ENCODE peak calls at places on chromosomes 1 and 21, in five cellular contexts. L is OCI-LY7, W is breast epithelium, O is left ventricle myocardium inferior, A is uterus. R is an unnamed sample. For H3K4me1, the result is how much of the 10 kb centered on the place peaks cover.

GRCh38 chr1:230863449-230863848 is 4.9 kb downstream of the C1orf198 start:
- DNase-seq in W (peak), L (peak), O (peak), A (no peak), R (no peak)

GRCh38 chr1:2112280-2112701 is 62.1 kb downstream of the PRKCZ start:
- DNase-seq in L (peak), A (no peak), O (no peak), W (no peak), R (peak)

GRCh38 chr1:94329986-94330385 is 88.2 kb upstream of the ABCD3 start:
- DNase-seq in L (no peak), W (no peak), O (no peak), A (no peak), R (no peak)

GRCh38 chr1:41724248-41724647 is 194.5 kb downstream of the HIVEP3 start:
- DNase-seq in O (no peak), W (no peak), L (no peak), A (no peak), R (no peak)

GRCh38 chr21:43903451-43904091 is 38.5 kb downstream of the AGPAT3 start:
- DNase-seq in A (no peak), W (peak), O (peak), L (no peak), R (peak)

GRCh38 chr1:218488986-218489385 is 143.8 kb downstream of the TGFB2 start:
- DNase-seq in O (no peak), L (no peak), W (no peak), A (no peak), R (no peak)

GRCh38 chr1:241844593-241844992 is 3.4 kb upstream of the EXO1 start:
- DNase-seq in W (no peak), L (no peak), A (no peak), O (no peak), R (no peak)

GRCh38 chr1:176829261-176829976 is 335.1 kb downstream of the ASTN1 start:
- DNase-seq in O (no peak), W (no peak), A (no peak), L (no peak), R (no peak)

GRCh38 chr1:229619002-229619401 is 6.9 kb downstream of the TAF5L start:
- DNase-seq in O (no peak), A (no peak), L (no peak), W (no peak), R (no peak)

GRCh38 chr1:26044414-26044813 is 1.5 kb downstream of the SLC30A2 start:
- DNase-seq in L (no peak), A (no peak), W (no peak), O (no peak), R (no peak)

GRCh38 chr1:26044971-26045711 is 777 bp downstream of the SLC30A2 start:
- DNase-seq in O (peak), W (no peak), L (no peak), A (no peak), R (no peak)

GRCh38 chr1:26046313-26047031 is 554 bp upstream of the SLC30A2 start:
- DNase-seq in A (no peak), L (no peak), O (no peak), W (no peak), R (no peak)

GRCh38 chr1:26047278-26047874 is 1.5 kb upstream of the SLC30A2 start:
- DNase-seq in O (no peak), W (no peak), A (no peak), L (no peak), R (no peak)

DNA sequence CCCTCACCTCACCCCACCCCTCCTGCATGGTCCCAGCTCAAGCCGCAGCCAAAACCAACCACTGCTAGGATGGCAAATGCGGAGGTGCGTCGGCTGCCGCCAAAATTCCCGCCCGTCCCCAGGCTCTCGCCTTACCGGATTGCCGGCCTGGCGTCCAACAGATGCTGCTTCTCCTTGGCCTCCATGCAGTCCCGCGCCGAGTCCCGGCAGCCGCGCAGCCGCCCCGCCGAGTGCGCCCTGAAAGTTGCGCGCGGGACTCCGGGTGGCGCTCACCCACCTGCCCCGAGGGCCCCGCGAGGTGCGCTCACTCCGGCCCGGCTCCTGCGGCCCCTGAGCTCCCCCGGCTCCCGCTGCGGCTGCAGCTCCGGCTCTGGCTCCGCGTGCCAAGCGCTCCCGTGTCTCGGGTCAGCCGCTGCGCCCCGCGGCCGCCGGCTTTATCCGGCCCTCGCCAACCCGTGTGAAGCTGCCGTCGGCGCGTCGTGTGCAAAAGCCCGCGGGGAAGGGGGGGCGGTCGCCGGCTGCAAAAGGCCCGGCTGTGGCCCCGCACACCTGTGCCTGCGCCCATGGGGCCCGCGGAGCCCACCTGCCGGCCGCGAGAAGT is at the start of gene SLC30A2:
- DNase-seq in A (no peak), W (no peak), O (no peak), L (no peak), R (no peak)
- H3K4me3 ChIP-seq in A (no peak), W (peak), O (peak), L (no peak), R (peak)

DNA sequence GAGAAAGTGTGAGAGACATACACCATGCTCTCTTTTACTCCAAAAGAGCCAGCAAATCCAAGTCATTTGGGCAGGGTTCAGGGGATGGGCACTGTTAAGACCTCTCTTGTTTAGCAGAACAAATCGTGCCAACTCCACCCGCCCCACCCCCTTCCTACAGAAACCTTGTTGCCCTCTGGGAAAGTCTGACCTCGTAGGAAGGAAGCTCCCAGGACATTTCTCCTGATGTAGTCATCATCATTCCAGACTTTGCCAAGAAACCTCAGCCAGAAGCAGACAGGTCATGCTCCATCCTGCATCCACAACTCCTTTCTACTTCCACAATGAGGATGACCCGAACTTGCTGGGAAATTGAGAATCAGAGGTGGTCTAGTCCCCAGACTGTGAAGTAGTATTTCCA is 57.7 kb downstream of the UBE2T start:
- DNase-seq in L (no peak), W (no peak), A (no peak), O (no peak), R (no peak)
- H3K4me1 ChIP-seq in L (under half), W (under half), A (under half), O (under half), R (under half)

GRCh38 chr21:46021978-46022544 is 40.5 kb downstream of the COL6A1 start:
- DNase-seq in O (peak), A (peak), W (no peak), L (no peak), R (peak)

GRCh38 chr21:46027855-46028493 is 46.4 kb downstream of the COL6A1 start:
- DNase-seq in O (no peak), L (no peak), A (peak), W (no peak), R (peak)

GRCh38 chr21:46022551-46023107 is 41.1 kb downstream of the COL6A1 start:
- DNase-seq in W (no peak), L (no peak), O (no peak), A (peak), R (peak)

GRCh38 chr21:46023126-46023985 is 41.8 kb downstream of the COL6A1 start:
- DNase-seq in O (no peak), A (peak), W (no peak), L (no peak), R (no peak)

DNA sequence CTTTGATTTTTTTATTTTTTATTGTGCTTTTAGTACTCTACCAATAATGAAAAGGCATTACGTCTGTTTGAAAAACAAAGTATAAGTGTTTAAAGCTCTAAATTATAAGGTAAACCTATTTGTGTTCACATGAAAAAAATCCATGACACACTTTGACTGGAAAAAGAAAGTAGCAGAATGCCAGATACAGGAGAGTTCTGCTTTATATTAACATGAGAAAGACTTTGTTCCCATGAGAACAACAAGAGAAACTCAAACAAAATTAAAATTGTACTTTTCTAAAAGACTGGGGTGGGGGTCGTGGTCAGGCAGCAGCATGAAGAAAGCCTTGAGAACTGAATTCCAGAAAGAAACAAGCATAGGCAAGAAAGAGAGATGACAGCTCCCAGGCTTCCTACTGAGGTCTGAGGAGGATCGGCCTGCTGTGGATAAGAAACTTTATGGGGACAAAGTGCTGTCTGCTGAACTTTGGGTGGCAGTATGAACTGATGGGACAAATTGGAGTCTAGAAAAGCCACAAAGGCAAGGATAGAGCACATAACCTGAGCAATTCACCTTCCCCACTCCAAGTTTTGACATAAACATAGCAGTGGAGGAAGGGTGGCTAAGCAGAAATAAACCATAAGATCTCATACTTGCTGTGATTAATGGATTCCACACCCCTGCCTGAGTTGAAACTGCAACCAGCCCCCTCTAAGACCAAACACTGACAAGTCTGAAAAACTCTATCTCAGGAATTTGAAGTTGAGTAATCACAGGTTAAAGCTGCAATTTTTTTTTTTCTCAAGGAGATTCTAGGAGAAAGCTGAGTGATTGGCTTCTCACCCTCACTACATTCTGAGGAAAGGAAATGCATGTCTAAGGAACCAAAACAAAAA is 43.7 kb downstream of the COL6A1 start:
- DNase-seq in L (no peak), O (no peak), A (no peak), W (no peak), R (no peak)
- H3K27ac ChIP-seq in L (no peak), O (peak), A (peak), W (peak), R (no peak)

GRCh38 chr1:24263211-24263610 is 55.9 kb upstream of the GRHL3 start:
- DNase-seq in A (no peak), L (no peak), W (no peak), O (no peak), R (no peak)

GRCh38 chr1:24263746-24264145 is 55.4 kb upstream of the GRHL3 start:
- DNase-seq in W (no peak), L (no peak), A (no peak), O (no peak), R (no peak)

GRCh38 chr1:24267003-24267402 is 52.2 kb upstream of the GRHL3 start:
- DNase-seq in O (no peak), W (no peak), L (no peak), A (no peak), R (no peak)

GRCh38 chr1:24261977-24262376 is 57.2 kb upstream of the GRHL3 start:
- DNase-seq in A (no peak), L (no peak), W (no peak), O (no peak), R (no peak)

GRCh38 chr1:24266398-24266941 is 52.7 kb upstream of the GRHL3 start:
- DNase-seq in O (no peak), L (no peak), A (no peak), W (no peak), R (no peak)
- H3K4me3 ChIP-seq in O (no peak), L (no peak), A (no peak), W (no peak), R (no peak)

GRCh38 chr1:154955718-154956513 is at the start of gene PBXIP1:
- DNase-seq in O (peak), A (peak), L (peak), W (no peak), R (peak)
- H3K4me1 ChIP-seq in O (half or more), A (under half), L (half or more), W (under half), R (under half)

DNA sequence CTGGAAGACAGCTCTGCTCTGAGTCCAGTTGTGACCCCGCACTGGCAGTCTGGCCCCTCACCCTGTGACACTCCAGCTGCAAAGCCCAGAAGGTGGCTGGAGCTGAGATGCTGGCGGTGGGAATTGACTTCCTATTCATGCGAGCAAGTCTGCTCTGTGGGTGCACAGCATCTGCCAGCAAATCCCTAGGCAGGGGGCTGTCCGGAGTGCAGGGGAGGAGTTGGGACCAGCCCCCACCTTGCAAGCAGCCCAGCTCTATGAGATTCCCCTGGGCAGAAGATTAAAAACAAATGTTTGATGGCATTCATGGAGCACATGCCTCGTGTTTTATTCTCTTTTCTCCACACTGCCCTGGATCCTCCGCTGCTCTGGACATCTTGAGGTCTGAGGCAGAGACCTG is 596.9 kb downstream of the KIF26B start:
- DNase-seq in L (no peak), W (no peak), O (no peak), A (no peak), R (no peak)
- H3K27ac ChIP-seq in L (no peak), W (no peak), O (no peak), A (no peak), R (no peak)

GRCh38 chr1:47844556-47844950 is 152.6 kb downstream of the TRABD2B start:
- DNase-seq in W (no peak), O (no peak), L (no peak), A (no peak), R (no peak)
- H3K4me3 ChIP-seq in W (no peak), O (no peak), L (no peak), A (no peak), R (no peak)